ENCODE peak calls at places on chromosomes 16 and 17, in five cellular contexts. U, I, F, L and R are unnamed samples.

GRCh38 chr17:78383725-78384471 is 5.4 kb downstream of the PGS1 start:
- DNase-seq in I (no peak), L (no peak), U (peak; percentile 100), F (peak; percentile 95), R (peak; percentile 99)

GRCh38 chr17:64084086-64084939 is 45.6 kb downstream of the ERN1 start:
- DNase-seq in F (peak; percentile 25), I (no peak), U (peak; percentile 67), L (no peak), R (peak; percentile 59)

GRCh38 chr17:80005360-80006338 is 30.0 kb downstream of the TBC1D16 start:
- DNase-seq in L (peak; percentile 52), U (no peak), F (peak; percentile 89), I (peak; percentile 26), R (peak; percentile 51)

GRCh38 chr16:70789231-70789926 is 11.6 kb downstream of the VAC14 start:
- DNase-seq in U (peak; percentile 74), L (no peak), F (peak; percentile 62), I (no peak), R (peak; percentile 76)

GRCh38 chr17:74618446-74618845 is 5.1 kb downstream of the CD300E start:
- DNase-seq in I (no peak), U (no peak), L (no peak), F (no peak), R (no peak)

GRCh38 chr16:8678068-8678927 is 3.9 kb downstream of the ABAT start:
- DNase-seq in U (peak; percentile 51), F (peak; percentile 66), L (no peak), I (no peak), R (peak; percentile 40)

GRCh38 chr16:78177927-78178326 is 78.5 kb downstream of the WWOX start:
- DNase-seq in U (no peak), I (no peak), F (no peak), L (no peak), R (no peak)

GRCh38 chr16:87929986-87930385 is 6.3 kb downstream of the CA5A start:
- DNase-seq in I (no peak), F (no peak), U (no peak), L (no peak), R (no peak)

GRCh38 chr17:7393613-7394451 is 493 bp downstream of the PLSCR3 start:
- DNase-seq in L (peak; percentile 71), U (no peak), F (peak; percentile 35), I (peak; percentile 31), R (no peak)